ENCODE peak calls at places on chromosomes 4 and X, in four cellular contexts. W, X, G and H are unnamed samples.

GRCh38 chr4:1209821-1210220 is 37.4 kb upstream of the SPON2 start:
- DNase-seq in W (peak), X (peak), G (peak), H (no peak)

GRCh38 chr4:95106408-95106928 is 348.7 kb downstream of the BMPR1B start:
- DNase-seq in W (no peak), X (peak), G (no peak), H (peak)

GRCh38 chr4:94690851-94691254 is 66.9 kb upstream of the BMPR1B start:
- DNase-seq in W (no peak), X (peak), G (no peak), H (peak)

GRCh38 chr4:142452132-142452855 is 393.8 kb downstream of the INPP4B start:
- DNase-seq in W (no peak), X (peak), G (no peak), H (peak)

GRCh38 chr4:170657761-170658160 is 568.0 kb upstream of the AADAT start:
- DNase-seq in W (no peak), X (no peak), G (no peak), H (no peak)

GRCh38 chrX:27998666-27999065 is 17.4 kb upstream of the DCAF8L1 start:
- DNase-seq in W (no peak), X (no peak), G (peak), H (no peak)

GRCh38 chr4:4672397-4672796 is 130.5 kb upstream of the STX18 start:
- DNase-seq in W (no peak), X (no peak), G (no peak), H (no peak)

GRCh38 chr4:3446631-3447320 is 5.0 kb downstream of the HGFAC start:
- DNase-seq in W (no peak), X (no peak), G (no peak), H (no peak)

GRCh38 chr4:18020145-18020670 is 1.3 kb downstream of the LCORL start:
- DNase-seq in W (no peak), X (peak), G (no peak), H (no peak)

GRCh38 chr4:147019061-147019460 is 73.4 kb upstream of the TTC29 start:
- DNase-seq in W (peak), X (peak), G (no peak), H (peak)

GRCh38 chrX:110847334-110847733 is 51.7 kb upstream of the CHRDL1 start:
- DNase-seq in W (peak), X (peak), G (peak), H (peak)

GRCh38 chr4:159069922-159070321 is 33.0 kb upstream of the RAPGEF2 start:
- DNase-seq in W (no peak), X (peak), G (no peak), H (peak)

GRCh38 chrX:101452051-101452450 is 33.2 kb upstream of the ARMCX4 start:
- DNase-seq in W (no peak), X (no peak), G (no peak), H (no peak)

GRCh38 chr4:96093057-96093456 is 253.2 kb downstream of the PDHA2 start:
- DNase-seq in W (no peak), X (peak), G (no peak), H (no peak)

GRCh38 chr4:144754562-144755410 is 108.8 kb downstream of the HHIP start:
- DNase-seq in W (no peak), X (peak), G (peak), H (peak)

GRCh38 chr4:6300359-6300758 is 30.7 kb downstream of the WFS1 start:
- DNase-seq in W (no peak), X (no peak), G (no peak), H (no peak)

GRCh38 chr4:6301051-6301731 is 31.5 kb downstream of the WFS1 start:
- DNase-seq in W (no peak), X (no peak), G (no peak), H (no peak)

GRCh38 chr4:6303943-6304342 is 34.3 kb downstream of the WFS1 start:
- DNase-seq in W (no peak), X (no peak), G (no peak), H (no peak)

GRCh38 chr4:6301732-6302442 is 32.2 kb downstream of the WFS1 start:
- DNase-seq in W (no peak), X (no peak), G (no peak), H (no peak)

GRCh38 chr4:6302869-6303268 is 33.2 kb downstream of the WFS1 start:
- DNase-seq in W (no peak), X (no peak), G (no peak), H (no peak)
- H3K4me3 ChIP-seq in W (no peak), X (no peak), G (no peak), H (no peak)

GRCh38 chr4:68906238-68907137 is 45.1 kb downstream of the UGT2A3 start:
- DNase-seq in W (no peak), X (no peak), G (no peak), H (no peak)
- H3K4me3 ChIP-seq in W (no peak), X (no peak), G (no peak), H (peak)

DNA sequence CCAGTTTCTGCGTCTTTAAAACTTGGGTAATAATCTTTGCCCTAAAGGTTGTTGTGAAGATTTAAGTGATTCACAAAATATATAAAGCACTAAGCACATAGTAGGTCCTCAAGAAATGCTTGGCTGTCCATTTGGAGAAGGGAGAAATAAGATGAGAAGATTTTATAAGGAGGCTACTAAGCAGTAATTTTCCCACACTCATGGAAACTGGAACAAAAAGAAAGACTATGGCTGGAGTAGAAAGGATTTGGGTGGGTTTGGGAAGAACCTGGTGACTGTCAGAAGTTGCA is 47.0 kb downstream of the PRPS1 start:
- DNase-seq in W (no peak), X (no peak), G (no peak), H (no peak)
- H3K4me3 ChIP-seq in W (peak), X (peak), G (no peak), H (peak)

GRCh38 chr4:137310156-137310555 is 222.1 kb downstream of the PCDH18 start:
- DNase-seq in W (no peak), X (peak), G (no peak), H (peak)
- H3K4me3 ChIP-seq in W (no peak), X (no peak), G (no peak), H (no peak)

GRCh38 chr4:26361287-26361686 is 40.5 kb downstream of the RBPJ start:
- DNase-seq in W (no peak), X (no peak), G (no peak), H (no peak)
- H3K4me3 ChIP-seq in W (no peak), X (no peak), G (no peak), H (no peak)

GRCh38 chr4:168636506-168637176 is 139.8 kb downstream of the PALLD start:
- DNase-seq in W (no peak), X (peak), G (peak), H (peak)
- H3K4me3 ChIP-seq in W (no peak), X (peak), G (peak), H (peak)

GRCh38 chrX:70453024-70453618 is 8.5 kb downstream of the DLG3 start:
- DNase-seq in W (no peak), X (no peak), G (no peak), H (no peak)

GRCh38 chrX:70452143-70452733 is 7.6 kb downstream of the DLG3 start:
- DNase-seq in W (peak), X (peak), G (no peak), H (no peak)

GRCh38 chrX:70455366-70456202 is 10.9 kb downstream of the DLG3 start:
- DNase-seq in W (no peak), X (no peak), G (no peak), H (no peak)

GRCh38 chrX:70454441-70455365 is 10.1 kb downstream of the DLG3 start:
- DNase-seq in W (peak), X (peak), G (no peak), H (peak)

DNA sequence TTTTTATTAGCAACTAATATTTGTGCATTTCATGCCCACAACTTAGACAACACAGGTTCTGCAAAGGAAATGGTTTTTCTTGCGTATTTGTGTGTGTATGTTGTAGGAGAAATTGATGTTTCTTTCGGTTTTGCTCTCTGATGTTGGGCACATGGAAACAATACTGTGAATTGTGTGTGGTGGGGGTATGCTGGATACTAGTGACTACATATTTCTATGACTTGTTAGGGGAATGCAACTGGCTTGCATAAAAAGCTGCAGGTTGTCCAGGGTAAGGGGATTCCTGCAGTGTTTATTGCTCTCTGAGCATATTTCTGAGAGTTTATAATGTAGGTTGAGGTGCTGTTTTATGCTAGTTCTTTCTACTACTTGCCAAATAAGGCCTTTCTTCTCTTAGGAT is 11.6 kb downstream of the DLG3 start:
- DNase-seq in W (no peak), X (no peak), G (no peak), H (no peak)
- H3K4me3 ChIP-seq in W (no peak), X (no peak), G (peak), H (no peak)